ENCODE peak calls at places on chromosomes 2 and 18, in six cellular contexts. Z is caudate nucleus; M is esophagus squamous epithelium; X is CD4-positive, alpha-beta T cell; N is upper lobe of left lung; V is GM23248. K is an unnamed sample.

GRCh38 chr18:23484783-23485182 is 18.5 kb upstream of the RMC1 start:
- DNase-seq in Z (no peak), M (no peak), X (no peak), N (no peak), V (no peak), K (no peak)

GRCh38 chr18:58631301-58631700 is 2.4 kb upstream of the ALPK2 start:
- DNase-seq in Z (no peak), M (no peak), X (no peak), N (no peak), V (no peak), K (peak; percentile 68)

GRCh38 chr2:191636235-191636543 is 41.7 kb upstream of the NABP1 start:
- DNase-seq in Z (no peak), M (no peak), X (no peak), N (no peak), V (peak; percentile 87), K (no peak)

GRCh38 chr2:154375625-154376020 is 322.9 kb upstream of the KCNJ3 start:
- DNase-seq in Z (no peak), M (no peak), X (no peak), N (no peak), V (peak; percentile 72), K (no peak)

GRCh38 chr2:121479882-121480522 is 50.7 kb upstream of the RNU4ATAC start:
- DNase-seq in Z (no peak), M (no peak), X (no peak), N (peak; percentile 47), V (peak; percentile 57), K (peak; percentile 50)

GRCh38 chr2:112493858-112494648 is 12.1 kb downstream of the TTL start:
- DNase-seq in Z (no peak), M (no peak), X (no peak), N (no peak), V (peak; percentile 92), K (no peak)

GRCh38 chr2:49251766-49252165 is 97.5 kb upstream of the FSHR start:
- DNase-seq in Z (no peak), M (no peak), X (no peak), N (no peak), V (peak; percentile 73), K (no peak)

GRCh38 chr2:146821836-146822316 is 1023.0 kb upstream of the ACVR2A start:
- DNase-seq in Z (no peak), M (no peak), X (no peak), N (no peak), V (peak; percentile 79), K (no peak)

GRCh38 chr2:55862673-55863390 is 60.8 kb downstream of the EFEMP1 start:
- DNase-seq in Z (no peak), M (no peak), X (no peak), N (peak; percentile 74), V (peak; percentile 99), K (peak; percentile 39)

GRCh38 chr2:47501374-47502200 is 98.6 kb downstream of the MSH2 start:
- DNase-seq in Z (no peak), M (no peak), X (no peak), N (no peak), V (peak; percentile 70), K (no peak)

GRCh38 chr2:20182241-20182931 is 42.5 kb downstream of the SDC1 start:
- DNase-seq in Z (no peak), M (no peak), X (no peak), N (peak; percentile 95), V (peak; percentile 86), K (no peak)

GRCh38 chr2:241924069-241924908 is 54.8 kb downstream of the RTP5 start:
- DNase-seq in Z (no peak), M (no peak), X (no peak), N (no peak), V (no peak), K (no peak)

GRCh38 chr2:241114836-241115235 is 12.7 kb upstream of the MTERF4 start:
- DNase-seq in Z (no peak), M (no peak), X (no peak), N (no peak), V (no peak), K (no peak)

GRCh38 chr2:3127279-3127690 is 250.3 kb downstream of the EIPR1 start:
- DNase-seq in Z (no peak), M (no peak), X (no peak), N (no peak), V (no peak), K (no peak)

GRCh38 chr2:240622631-240623235 is 2.5 kb upstream of the GPR35 start:
- DNase-seq in Z (no peak), M (no peak), X (peak; percentile 63), N (peak; percentile 47), V (no peak), K (no peak)

GRCh38 chr2:239328306-239329191 is 72.3 kb downstream of the HDAC4 start:
- DNase-seq in Z (no peak), M (no peak), X (no peak), N (no peak), V (peak; percentile 81), K (peak; percentile 93)

GRCh38 chr2:10166489-10167295 is 44.2 kb downstream of the RRM2 start:
- DNase-seq in Z (no peak), M (no peak), X (no peak), N (no peak), V (no peak), K (no peak)

GRCh38 chr2:196234672-196235071 is 63.3 kb upstream of the STK17B start:
- DNase-seq in Z (no peak), M (no peak), X (peak; percentile 26), N (no peak), V (peak; percentile 73), K (no peak)

GRCh38 chr2:164558450-164558849 is 62.8 kb downstream of the GRB14 start:
- DNase-seq in Z (no peak), M (no peak), X (no peak), N (no peak), V (no peak), K (no peak)

GRCh38 chr2:47422560-47422959 is 19.6 kb downstream of the MSH2 start:
- DNase-seq in Z (no peak), M (no peak), X (no peak), N (no peak), V (peak; percentile 58), K (no peak)

GRCh38 chr2:99804969-99805368 is 315.2 kb upstream of the REV1 start:
- DNase-seq in Z (no peak), M (no peak), X (no peak), N (no peak), V (no peak), K (no peak)

GRCh38 chr18:26621161-26622026 is 73.0 kb upstream of the KCTD1 start:
- DNase-seq in Z (no peak), M (no peak), X (no peak), N (peak; percentile 55), V (peak; percentile 53), K (no peak)

GRCh38 chr18:69992776-69993175 is 45.1 kb upstream of the CD226 start:
- DNase-seq in Z (no peak), M (no peak), X (no peak), N (no peak), V (peak; percentile 76), K (no peak)

DNA sequence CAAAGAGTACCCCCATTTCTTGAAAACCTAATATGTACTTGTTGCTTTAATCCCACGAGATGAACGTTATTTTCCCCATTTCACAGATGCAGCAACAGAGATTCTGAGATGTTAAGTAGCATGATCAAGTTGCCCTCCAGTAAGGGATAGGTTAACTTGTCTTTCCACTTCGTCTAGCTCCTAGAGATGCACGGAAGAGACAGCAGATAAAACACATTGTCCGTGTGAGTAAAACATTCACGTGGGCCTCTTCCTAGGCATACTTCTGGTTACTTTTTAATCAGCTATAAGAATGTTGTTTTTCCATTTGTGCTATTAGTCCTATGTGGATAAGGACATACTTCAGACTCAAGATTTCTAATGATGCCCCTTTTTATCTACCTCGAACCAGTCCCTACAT is 1.2 kb upstream of the ARHGAP28 start:
- DNase-seq in Z (no peak), M (no peak), X (no peak), N (no peak), V (no peak), K (no peak)
- H3K27ac ChIP-seq in Z (no peak overlapping the region), M (no peak overlapping the region), X (no peak overlapping the region), N (peak overlapping the region; percentile 72), V (no peak overlapping the region), K (peak overlapping the region; percentile 80)

GRCh38 chr2:171056307-171056706 is 104.4 kb downstream of the TLK1 start:
- DNase-seq in Z (no peak), M (no peak), X (no peak), N (no peak), V (peak; percentile 50), K (no peak)
- H3K27ac ChIP-seq in Z (no peak overlapping the region), M (no peak overlapping the region), X (no peak overlapping the region), N (no peak overlapping the region), V (peak overlapping the region; percentile 14), K (no peak overlapping the region)

GRCh38 chr18:13564579-13564978 is 161.8 kb downstream of the FAM210A start:
- DNase-seq in Z (no peak), M (no peak), X (no peak), N (no peak), V (no peak), K (no peak)
- H3K27ac ChIP-seq in Z (peak overlapping the region; percentile 96), M (no peak overlapping the region), X (no peak overlapping the region), N (no peak overlapping the region), V (no peak overlapping the region), K (no peak overlapping the region)

GRCh38 chr2:217903859-217904613 is 98.8 kb downstream of the TNS1 start:
- DNase-seq in Z (no peak), M (no peak), X (no peak), N (peak; percentile 79), V (peak; percentile 66), K (peak; percentile 68)
- H3K27ac ChIP-seq in Z (peak overlapping the region; percentile 95), M (peak overlapping the region; percentile 63), X (no peak overlapping the region), N (peak overlapping the region; percentile 89), V (peak overlapping the region; percentile 87), K (peak overlapping the region; percentile 93)

GRCh38 chr2:44706584-44707553 is 234.6 kb upstream of the SIX3 start:
- DNase-seq in Z (no peak), M (no peak), X (no peak), N (no peak), V (no peak), K (no peak)

GRCh38 chr2:44705356-44705755 is 236.1 kb upstream of the SIX3 start:
- DNase-seq in Z (no peak), M (no peak), X (no peak), N (no peak), V (no peak), K (no peak)

GRCh38 chr2:44708646-44709000 is 232.9 kb upstream of the SIX3 start:
- DNase-seq in Z (no peak), M (no peak), X (no peak), N (no peak), V (no peak), K (no peak)

GRCh38 chr2:44705851-44706555 is 235.5 kb upstream of the SIX3 start:
- DNase-seq in Z (no peak), M (no peak), X (no peak), N (no peak), V (no peak), K (no peak)

DNA sequence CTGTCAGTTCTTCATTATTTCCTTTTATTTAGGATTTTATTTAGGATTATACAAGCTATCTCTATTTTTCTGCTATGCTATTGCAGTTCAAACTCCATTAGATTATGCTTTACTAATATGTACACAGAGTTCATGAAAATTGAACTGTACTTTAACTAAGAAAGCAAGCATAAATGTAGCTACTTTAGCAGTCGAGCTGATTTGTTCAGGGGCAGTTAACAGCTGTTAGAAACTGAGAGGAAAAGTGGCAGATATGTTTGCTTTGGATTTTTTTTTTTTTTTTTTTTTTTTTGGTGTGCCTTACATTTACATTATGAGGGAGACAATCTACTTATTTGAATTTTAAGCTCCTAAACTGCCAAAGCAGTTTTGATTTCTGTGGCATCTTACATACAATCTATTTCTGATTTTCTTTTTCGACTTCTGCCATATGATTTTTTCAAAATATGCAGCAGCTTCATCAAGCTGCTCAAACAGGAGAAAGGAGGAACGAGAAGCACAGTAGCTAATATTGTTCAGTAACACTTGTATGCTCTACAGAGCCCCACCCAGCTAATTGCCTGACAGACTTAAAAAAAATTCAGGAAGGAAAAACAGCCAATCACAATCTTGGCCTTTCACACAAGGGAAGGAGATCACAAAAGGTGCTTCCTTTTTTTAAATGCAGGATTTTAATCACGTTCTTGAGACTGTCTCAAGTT is 233.4 kb upstream of the SIX3 start:
- DNase-seq in Z (no peak), M (no peak), X (no peak), N (no peak), V (no peak), K (no peak)
- H3K27ac ChIP-seq in Z (no peak overlapping the region), M (no peak overlapping the region), X (no peak overlapping the region), N (no peak overlapping the region), V (no peak overlapping the region), K (no peak overlapping the region)

K was measured in gastrocnemius medialis.